ENCODE peak calls at places on chromosomes 5 and 9, in four cellular contexts. A is HepG2, I is GM12878, D is K562. O is an unnamed sample.

GRCh38 chr5:90866333-90866732 is 307.7 kb downstream of the ADGRV1 start:
- DNase-seq in A (peak), I (no peak), D (peak), O (no peak)

GRCh38 chr5:131854134-131854533 is 57.3 kb upstream of the FNIP1 start:
- DNase-seq in A (no peak), I (peak), D (no peak), O (no peak)

GRCh38 chr9:98783518-98784226 is 12.7 kb downstream of the ANKS6 start:
- DNase-seq in A (no peak), I (no peak), D (no peak), O (no peak)

GRCh38 chr5:60535198-60535597 is 164.8 kb downstream of the DEPDC1B start:
- DNase-seq in A (no peak), I (no peak), D (no peak), O (no peak)

GRCh38 chr9:86714976-86715375 is 232.3 kb downstream of the GAS1 start:
- DNase-seq in A (no peak), I (no peak), D (no peak), O (no peak)

GRCh38 chr9:122991370-122991830 is 42.1 kb upstream of the GPR21 start:
- DNase-seq in A (peak), I (peak), D (peak), O (no peak)

GRCh38 chr5:142915840-142916424 is 145.8 kb downstream of the ARHGAP26 start:
- DNase-seq in A (peak), I (peak), D (peak), O (peak)

GRCh38 chr5:95881833-95882232 is 59.3 kb upstream of the GLRX start:
- DNase-seq in A (no peak), I (no peak), D (no peak), O (no peak)

GRCh38 chr5:82092-82491 is 9.9 kb upstream of the PLEKHG4B start:
- DNase-seq in A (peak), I (no peak), D (no peak), O (peak)

GRCh38 chr5:83029-83428 is 8.9 kb upstream of the PLEKHG4B start:
- DNase-seq in A (no peak), I (no peak), D (no peak), O (no peak)

GRCh38 chr5:82570-82969 is 9.4 kb upstream of the PLEKHG4B start:
- DNase-seq in A (no peak), I (no peak), D (no peak), O (no peak)

GRCh38 chr5:79821-80220 is 12.1 kb upstream of the PLEKHG4B start:
- DNase-seq in A (no peak), I (no peak), D (no peak), O (no peak)

GRCh38 chr5:81391-82021 is 10.5 kb upstream of the PLEKHG4B start:
- DNase-seq in A (no peak), I (no peak), D (no peak), O (no peak)
- TF ChIP-seq CREM in A (no peak), I (no peak), D (no peak), O (no peak)

GRCh38 chr9:71245651-71246050 is 124.2 kb upstream of the TRPM3 start:
- DNase-seq in A (no peak), I (no peak), D (no peak), O (no peak)
- TF ChIP-seq CREM in A (no peak), I (no peak), D (no peak), O (no peak)

GRCh38 chr5:39580702-39581498 is 156.1 kb upstream of the DAB2 start:
- DNase-seq in A (no peak), I (no peak), D (no peak), O (no peak)
- TF ChIP-seq CREM in A (no peak), I (no peak), D (no peak), O (no peak)

DNA sequence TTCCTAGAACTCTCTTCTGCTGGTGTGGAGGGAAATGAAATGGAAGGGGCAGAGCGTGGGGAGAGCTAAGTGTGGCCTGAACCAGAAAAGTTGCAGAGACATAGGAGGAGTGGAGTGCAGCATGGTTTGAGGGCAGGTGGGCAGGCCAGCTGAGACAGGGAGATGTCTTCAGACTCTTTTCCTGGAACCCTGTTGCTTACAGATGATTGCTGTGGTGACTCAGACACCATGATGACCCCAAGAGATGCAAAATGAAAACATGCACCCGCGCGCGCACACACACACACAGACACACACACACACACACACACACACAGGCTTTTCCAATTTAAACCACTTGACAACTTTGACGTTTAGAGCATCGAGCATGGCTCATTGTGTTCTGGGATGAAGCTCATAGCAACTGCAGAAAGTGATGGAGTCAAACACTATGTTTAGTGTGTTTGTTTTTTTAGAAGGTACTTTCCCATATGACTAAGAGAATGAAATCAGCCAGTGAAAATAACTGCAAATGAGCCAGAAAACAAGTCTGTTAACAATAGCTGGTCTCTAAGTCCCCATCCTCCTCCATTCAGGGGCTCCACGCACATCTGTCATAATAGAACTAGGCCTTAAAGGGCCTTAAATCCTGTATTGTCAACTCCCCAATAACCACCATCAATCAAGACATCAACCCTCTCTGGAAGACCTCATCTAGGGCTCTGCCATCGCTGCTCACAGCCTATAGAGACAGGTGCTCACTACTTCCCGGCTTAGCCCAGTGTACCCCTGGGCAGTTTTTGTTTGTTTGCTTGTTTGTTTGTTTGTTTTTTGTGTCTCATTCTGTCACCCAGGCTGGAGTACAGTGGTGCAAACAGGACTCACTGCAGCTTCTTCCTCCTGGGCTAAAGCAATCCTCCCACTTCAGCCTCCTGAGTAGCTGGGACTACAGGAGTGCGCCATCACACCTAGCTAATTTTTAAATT is 9.6 kb downstream of the TMOD1 start:
- DNase-seq in A (no peak), I (peak), D (no peak), O (no peak)
- TF ChIP-seq CREM in A (no peak), I (peak), D (no peak), O (no peak)

GRCh38 chr9:3856592-3856991 is 330.8 kb upstream of the RFX3 start:
- DNase-seq in A (no peak), I (no peak), D (no peak), O (no peak)
- TF ChIP-seq CREM in A (no peak), I (no peak), D (no peak), O (no peak)

GRCh38 chr9:35658144-35658893 is at the start of gene CCDC107:
- DNase-seq in A (peak), I (no peak), D (peak), O (peak)
- TF ChIP-seq CREM in A (no peak), I (no peak), D (no peak), O (no peak)

DNA sequence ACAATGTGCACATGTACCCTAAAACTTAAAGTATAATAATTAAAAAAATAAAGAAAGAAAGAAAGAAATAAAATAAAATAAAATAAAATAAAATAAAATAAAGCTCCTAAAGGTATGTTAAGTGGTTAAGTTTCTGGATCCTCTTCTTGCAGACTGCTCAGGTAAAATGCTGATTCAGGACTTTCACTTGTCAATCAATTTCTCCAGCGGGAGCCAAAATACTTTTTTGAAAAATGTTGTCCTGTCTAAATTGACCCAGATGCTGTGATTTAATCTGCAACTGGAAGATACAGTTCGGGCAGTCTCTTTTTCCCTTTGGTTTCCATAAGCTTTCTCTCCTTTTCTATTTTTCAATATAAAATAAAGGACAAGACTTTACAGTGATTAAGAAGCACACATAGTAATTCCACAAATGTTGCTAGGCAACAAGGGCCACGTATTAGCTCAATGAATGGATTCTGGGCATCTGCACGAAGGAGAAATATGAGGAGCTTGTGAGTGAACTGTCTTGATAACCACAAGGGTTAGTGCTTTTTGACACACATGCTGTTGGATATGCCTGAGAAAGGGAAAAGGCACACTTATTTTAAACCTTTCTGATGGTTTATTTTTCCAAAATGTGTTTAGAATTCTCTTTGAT is 38.6 kb downstream of the HTR4 start:
- DNase-seq in A (no peak), I (no peak), D (no peak), O (no peak)
- TF ChIP-seq CREM in A (no peak), I (no peak), D (no peak), O (no peak)

GRCh38 chr5:158397278-158397677 is 538.3 kb upstream of the CLINT1 start:
- DNase-seq in A (no peak), I (no peak), D (no peak), O (no peak)

GRCh38 chr5:158392753-158393152 is 533.8 kb upstream of the CLINT1 start:
- DNase-seq in A (no peak), I (no peak), D (no peak), O (no peak)

GRCh38 chr5:158393457-158393856 is 534.5 kb upstream of the CLINT1 start:
- DNase-seq in A (no peak), I (no peak), D (no peak), O (no peak)

GRCh38 chr5:158390556-158390955 is 531.6 kb upstream of the CLINT1 start:
- DNase-seq in A (no peak), I (no peak), D (no peak), O (no peak)

DNA sequence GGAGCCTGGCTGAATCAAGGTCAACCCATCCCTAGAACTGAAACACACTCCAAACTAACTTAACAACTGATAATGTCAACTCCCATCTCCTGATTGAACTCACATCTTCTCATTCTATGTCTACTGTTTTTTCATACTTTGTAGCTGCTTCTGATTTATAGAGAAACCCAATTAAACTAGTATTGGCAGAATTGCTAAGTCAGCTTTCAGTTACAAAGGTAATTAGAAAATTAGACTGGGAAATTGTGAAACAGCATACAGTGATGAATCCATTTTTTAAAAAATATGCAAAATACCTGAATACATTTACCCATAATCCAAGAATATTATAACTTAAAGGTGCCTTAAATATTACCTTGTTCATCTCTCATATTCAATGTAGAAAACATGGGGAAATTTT is 535.2 kb upstream of the CLINT1 start:
- DNase-seq in A (no peak), I (no peak), D (no peak), O (no peak)
- TF ChIP-seq CREM in A (no peak), I (no peak), D (no peak), O (no peak)